ENCODE peak calls at places on chromosomes 7 and 10, in six cellular contexts. One of them, this sample, is unnamed.

GRCh38 chr10:44182909-44183308 is 202.0 kb downstream of the CXCL12 start:
- DNase-seq in H1: no peak
- DNase-seq in HepG2: no peak
- DNase-seq in HCT116: no peak
- DNase-seq in K562: no peak
- DNase-seq in GM12878: no peak
- DNase-seq in this sample: no peak

GRCh38 chr7:45120-46090 is 147.0 kb upstream of the FAM20C start:
- DNase-seq in HCT116: no peak
- DNase-seq in K562: no peak
- DNase-seq in HepG2: no peak
- DNase-seq in GM12878: no peak
- DNase-seq in H1: no peak
- DNase-seq in this sample: no peak

GRCh38 chr10:103917326-103918052 is 495 bp downstream of the STN1 start:
- DNase-seq in HCT116: no peak
- DNase-seq in HepG2: peak
- DNase-seq in GM12878: no peak
- DNase-seq in H1: no peak
- DNase-seq in K562: no peak
- DNase-seq in this sample: peak

GRCh38 chr7:8282162-8282561 is 20.2 kb upstream of the ICA1 start:
- DNase-seq in HepG2: no peak
- DNase-seq in GM12878: no peak
- DNase-seq in K562: no peak
- DNase-seq in HCT116: no peak
- DNase-seq in H1: no peak
- DNase-seq in this sample: no peak

GRCh38 chr10:129939416-129940275 is 24.4 kb downstream of the EBF3 start:
- DNase-seq in K562: no peak
- DNase-seq in HepG2: no peak
- DNase-seq in H1: no peak
- DNase-seq in GM12878: no peak
- DNase-seq in HCT116: no peak
- DNase-seq in this sample: no peak

GRCh38 chr10:76408646-76409045 is 977.2 kb downstream of the LRMDA start:
- DNase-seq in H1: no peak
- DNase-seq in HepG2: no peak
- DNase-seq in K562: no peak
- DNase-seq in HCT116: no peak
- DNase-seq in GM12878: no peak
- DNase-seq in this sample: no peak

GRCh38 chr10:52232561-52233350 is 81.3 kb upstream of the DKK1 start:
- DNase-seq in HCT116: no peak
- DNase-seq in HepG2: peak
- DNase-seq in GM12878: no peak
- DNase-seq in H1: no peak
- DNase-seq in K562: no peak
- DNase-seq in this sample: no peak

GRCh38 chr7:116772926-116773749 is 89.2 kb upstream of the CAPZA2 start:
- DNase-seq in HCT116: no peak
- DNase-seq in HepG2: no peak
- DNase-seq in H1: no peak
- DNase-seq in K562: no peak
- DNase-seq in GM12878: no peak
- DNase-seq in this sample: no peak

GRCh38 chr10:50851884-50852671 is 33.3 kb downstream of the A1CF start:
- DNase-seq in K562: no peak
- DNase-seq in HCT116: no peak
- DNase-seq in HepG2: peak
- DNase-seq in H1: no peak
- DNase-seq in GM12878: no peak
- DNase-seq in this sample: no peak

GRCh38 chr10:131747251-131747650 is 153.6 kb upstream of the PPP2R2D start:
- DNase-seq in H1: no peak
- DNase-seq in HCT116: no peak
- DNase-seq in GM12878: no peak
- DNase-seq in HepG2: no peak
- DNase-seq in K562: no peak
- DNase-seq in this sample: no peak

GRCh38 chr7:4134204-4134603 is 547.9 kb upstream of the FOXK1 start:
- DNase-seq in HCT116: no peak
- DNase-seq in HepG2: peak
- DNase-seq in K562: no peak
- DNase-seq in H1: no peak
- DNase-seq in GM12878: no peak
- DNase-seq in this sample: no peak

GRCh38 chr10:84205853-84206513 is 11.6 kb downstream of the CDHR1 start:
- DNase-seq in HepG2: no peak
- DNase-seq in H1: no peak
- DNase-seq in GM12878: no peak
- DNase-seq in K562: no peak
- DNase-seq in HCT116: no peak
- DNase-seq in this sample: no peak

GRCh38 chr10:96719205-96719604 is 1.1 kb downstream of the PIK3AP1 start:
- DNase-seq in K562: no peak
- DNase-seq in GM12878: no peak
- DNase-seq in HepG2: no peak
- DNase-seq in H1: no peak
- DNase-seq in HCT116: no peak
- DNase-seq in this sample: no peak

GRCh38 chr10:49205206-49205605 is 17.0 kb upstream of the TMEM273 start:
- DNase-seq in H1: no peak
- DNase-seq in GM12878: no peak
- DNase-seq in HCT116: no peak
- DNase-seq in K562: no peak
- DNase-seq in HepG2: no peak
- DNase-seq in this sample: no peak

GRCh38 chr7:139341776-139342244 is 673 bp downstream of the FMC1 start:
- DNase-seq in K562: no peak
- DNase-seq in HepG2: no peak
- DNase-seq in H1: no peak
- DNase-seq in HCT116: no peak
- DNase-seq in GM12878: no peak
- DNase-seq in this sample: no peak

GRCh38 chr7:149147730-149148653 is 739 bp downstream of the ZNF398 start:
- DNase-seq in H1: peak
- DNase-seq in K562: peak
- DNase-seq in GM12878: no peak
- DNase-seq in HCT116: no peak
- DNase-seq in HepG2: peak
- DNase-seq in this sample: no peak

GRCh38 chr7:51046103-51046466 is 263.4 kb upstream of the GRB10 start:
- DNase-seq in HepG2: no peak
- DNase-seq in GM12878: no peak
- DNase-seq in K562: no peak
- DNase-seq in H1: no peak
- DNase-seq in HCT116: no peak
- DNase-seq in this sample: no peak

GRCh38 chr10:128632694-128633093 is 506.5 kb upstream of the MKI67 start:
- DNase-seq in HCT116: no peak
- DNase-seq in H1: no peak
- DNase-seq in HepG2: no peak
- DNase-seq in GM12878: no peak
- DNase-seq in K562: no peak
- DNase-seq in this sample: no peak

GRCh38 chr10:89224697-89225443 is 17.8 kb upstream of the CH25H start:
- DNase-seq in HCT116: no peak
- DNase-seq in HepG2: no peak
- DNase-seq in H1: no peak
- DNase-seq in K562: no peak
- DNase-seq in GM12878: no peak
- DNase-seq in this sample: no peak

GRCh38 chr10:123553810-123554430 is 112.2 kb upstream of the GPR26 start:
- DNase-seq in HepG2: no peak
- DNase-seq in H1: peak
- DNase-seq in HCT116: no peak
- DNase-seq in GM12878: peak
- DNase-seq in K562: no peak
- DNase-seq in this sample: no peak

GRCh38 chr7:1662101-1662500 is 8.0 kb upstream of the ELFN1 start:
- DNase-seq in K562: peak
- DNase-seq in H1: peak
- DNase-seq in HepG2: peak
- DNase-seq in HCT116: no peak
- DNase-seq in GM12878: no peak
- DNase-seq in this sample: no peak

GRCh38 chr10:90148121-90148855 is 446.9 kb downstream of the KIF20B start:
- DNase-seq in K562: no peak
- DNase-seq in H1: no peak
- DNase-seq in HepG2: peak
- DNase-seq in GM12878: no peak
- DNase-seq in HCT116: peak
- DNase-seq in this sample: peak

GRCh38 chr7:94422136-94422535 is 27.4 kb downstream of the COL1A2 start:
- DNase-seq in HepG2: no peak
- DNase-seq in H1: no peak
- DNase-seq in K562: no peak
- DNase-seq in HCT116: no peak
- DNase-seq in GM12878: no peak
- DNase-seq in this sample: no peak

GRCh38 chr7:415646-416525 is 103.8 kb downstream of the PDGFA start:
- DNase-seq in H1: peak
- DNase-seq in HepG2: no peak
- DNase-seq in GM12878: no peak
- DNase-seq in K562: no peak
- DNase-seq in HCT116: no peak
- DNase-seq in this sample: no peak

GRCh38 chr7:33743594-33743993 is 161.7 kb upstream of the BMPER start:
- DNase-seq in GM12878: no peak
- DNase-seq in H1: no peak
- DNase-seq in K562: no peak
- DNase-seq in HCT116: no peak
- DNase-seq in HepG2: no peak
- DNase-seq in this sample: no peak

GRCh38 chr7:134954197-134955082 is 31.9 kb upstream of the AGBL3 start:
- DNase-seq in H1: no peak
- DNase-seq in K562: peak
- DNase-seq in HCT116: peak
- DNase-seq in HepG2: peak
- DNase-seq in GM12878: peak
- DNase-seq in this sample: no peak

GRCh38 chr10:5531558-5532230 is 6.9 kb downstream of the CALML3 start:
- DNase-seq in HCT116: no peak
- DNase-seq in K562: no peak
- DNase-seq in HepG2: peak
- DNase-seq in GM12878: no peak
- DNase-seq in H1: no peak
- DNase-seq in this sample: no peak

GRCh38 chr10:30529373-30529998 is 95.5 kb downstream of the MAP3K8 start:
- DNase-seq in GM12878: peak
- DNase-seq in H1: no peak
- DNase-seq in K562: no peak
- DNase-seq in HepG2: no peak
- DNase-seq in HCT116: no peak
- DNase-seq in this sample: no peak

GRCh38 chr7:36312064-36312914 is 77.4 kb upstream of the ANLN start:
- DNase-seq in K562: peak
- DNase-seq in GM12878: no peak
- DNase-seq in H1: peak
- DNase-seq in HepG2: peak
- DNase-seq in HCT116: no peak
- DNase-seq in this sample: no peak
- TF ChIP-seq ZNF274 in K562: no peak
- TF ChIP-seq ZNF274 in GM12878: no peak
- TF ChIP-seq ZNF274 in H1: no peak
- TF ChIP-seq ZNF274 in HepG2: no peak
- TF ChIP-seq ZNF274 in HCT116: no peak
- TF ChIP-seq ZNF274 in this sample: no peak

GRCh38 chr10:13792011-13792410 is 205.2 kb downstream of the PRPF18 start:
- DNase-seq in GM12878: no peak
- DNase-seq in H1: no peak
- DNase-seq in K562: no peak
- DNase-seq in HCT116: no peak
- DNase-seq in HepG2: no peak
- DNase-seq in this sample: no peak
- TF ChIP-seq YY1 in GM12878: no peak
- TF ChIP-seq YY1 in H1: no peak
- TF ChIP-seq YY1 in K562: no peak
- TF ChIP-seq YY1 in HCT116: no peak
- TF ChIP-seq YY1 in HepG2: no peak
- TF ChIP-seq YY1 in this sample: no peak

GRCh38 chr7:111986601-111987000 is 219.6 kb downstream of the DOCK4 start:
- DNase-seq in K562: no peak
- DNase-seq in HCT116: no peak
- DNase-seq in HepG2: no peak
- DNase-seq in H1: no peak
- DNase-seq in GM12878: no peak
- DNase-seq in this sample: no peak

GRCh38 chr7:111985802-111986201 is 220.4 kb downstream of the DOCK4 start:
- DNase-seq in HepG2: no peak
- DNase-seq in H1: no peak
- DNase-seq in HCT116: no peak
- DNase-seq in K562: no peak
- DNase-seq in GM12878: no peak
- DNase-seq in this sample: no peak

GRCh38 chr7:111992601-111993000 is 213.6 kb downstream of the DOCK4 start:
- DNase-seq in HCT116: no peak
- DNase-seq in H1: no peak
- DNase-seq in GM12878: no peak
- DNase-seq in K562: no peak
- DNase-seq in HepG2: no peak
- DNase-seq in this sample: no peak

GRCh38 chr7:111987115-111987826 is 218.9 kb downstream of the DOCK4 start:
- DNase-seq in HCT116: no peak
- DNase-seq in HepG2: no peak
- DNase-seq in K562: no peak
- DNase-seq in H1: no peak
- DNase-seq in GM12878: no peak
- DNase-seq in this sample: no peak

GRCh38 chr7:111990597-111990996 is 215.6 kb downstream of the DOCK4 start:
- DNase-seq in GM12878: no peak
- DNase-seq in HepG2: no peak
- DNase-seq in HCT116: no peak
- DNase-seq in H1: no peak
- DNase-seq in K562: no peak
- DNase-seq in this sample: no peak
- TF ChIP-seq ZNF274 in GM12878: no peak
- TF ChIP-seq ZNF274 in HepG2: no peak
- TF ChIP-seq ZNF274 in HCT116: no peak
- TF ChIP-seq ZNF274 in H1: no peak
- TF ChIP-seq ZNF274 in K562: no peak
- TF ChIP-seq ZNF274 in this sample: no peak

GRCh38 chr7:44284881-44285541 is 40.4 kb downstream of the CAMK2B start:
- DNase-seq in HepG2: no peak
- DNase-seq in GM12878: no peak
- DNase-seq in K562: no peak
- DNase-seq in HCT116: no peak
- DNase-seq in H1: peak
- DNase-seq in this sample: no peak
- TF ChIP-seq YY1 in HepG2: no peak
- TF ChIP-seq YY1 in GM12878: no peak
- TF ChIP-seq YY1 in K562: no peak
- TF ChIP-seq YY1 in HCT116: no peak
- TF ChIP-seq YY1 in H1: no peak
- TF ChIP-seq YY1 in this sample: no peak

This sample was measured in NT2/D1.